ENCODE peak calls at places on chromosomes 6 and 20, in six cellular contexts. N is uterus, W is pancreas, B is iPS DF 6.9, A is neural progenitor cell, C is heart left ventricle. Q is an unnamed sample. For H3K9me3, the result is how much of the 10 kb centered on the place peaks cover.

GRCh38 chr6:37826188-37826587 is 6.7 kb downstream of the ZFAND3 start:
- DNase-seq in N (no peak), W (no peak), B (no peak), A (no peak), C (no peak), Q (no peak)

GRCh38 chr20:42161228-42161829 is 543.2 kb upstream of the CHD6 start:
- DNase-seq in N (no peak), W (no peak), B (no peak), A (peak), C (no peak), Q (no peak)

GRCh38 chr6:44246663-44247337 is at the start of gene HSP90AB1:
- DNase-seq in N (peak), W (peak), B (peak), A (peak), C (peak), Q (peak)

GRCh38 chr20:53866787-53867740 is 203.3 kb downstream of the BCAS1 start:
- DNase-seq in N (no peak), W (no peak), B (no peak), A (peak), C (no peak), Q (no peak)

GRCh38 chr20:24095753-24096152 is 107.2 kb upstream of the GGTLC1 start:
- DNase-seq in N (no peak), W (no peak), B (no peak), A (no peak), C (no peak), Q (no peak)

GRCh38 chr6:100457251-100457990 is 7.3 kb downstream of the SIM1 start:
- DNase-seq in N (no peak), W (no peak), B (no peak), A (peak), C (no peak), Q (no peak)

GRCh38 chr6:33249732-33250625 is 21.7 kb downstream of the VPS52 start:
- DNase-seq in N (peak), W (peak), B (no peak), A (no peak), C (peak), Q (peak)

GRCh38 chr6:41428402-41428994 is 93.1 kb downstream of the NCR2 start:
- DNase-seq in N (peak), W (no peak), B (no peak), A (peak), C (peak), Q (no peak)

GRCh38 chr20:6768228-6769185 is 1.0 kb downstream of the BMP2 start:
- DNase-seq in N (no peak), W (peak), B (no peak), A (peak), C (peak), Q (peak)

DNA sequence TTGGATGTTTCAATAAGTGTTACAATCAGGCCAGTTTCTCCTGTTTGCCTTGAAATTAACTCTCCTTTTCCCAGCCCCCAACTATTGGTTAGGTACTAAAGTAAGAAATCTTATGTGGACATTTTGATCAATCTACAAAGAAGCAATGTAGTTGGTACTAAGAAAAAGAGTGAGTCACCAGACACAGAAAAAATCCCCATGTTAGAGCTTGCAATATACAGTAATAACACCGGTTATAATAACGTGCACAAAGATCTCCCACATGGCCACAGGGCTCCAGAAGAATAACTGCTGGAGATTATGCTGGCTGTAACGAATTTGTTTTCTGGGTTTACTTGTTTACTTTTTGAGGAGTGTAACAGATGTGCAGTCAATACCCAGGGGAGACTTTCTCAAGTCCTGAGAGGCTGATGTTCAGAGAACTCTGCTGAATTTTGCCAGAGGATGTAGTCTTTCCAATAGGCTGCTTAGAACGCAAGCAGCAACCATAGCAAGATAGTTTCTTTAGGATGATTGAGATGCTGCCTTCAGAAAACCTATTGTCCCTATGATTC is 166.2 kb upstream of the SPACA1 start:
- DNase-seq in N (no peak), W (no peak), B (no peak), A (no peak), C (no peak), Q (no peak)
- H3K9me3 ChIP-seq in N (under half), W (under half), B (under half), A (under half), C (under half), Q (under half)

GRCh38 chr6:27288136-27289044 is 23.7 kb downstream of the POM121L2 start:
- DNase-seq in N (no peak), W (no peak), B (no peak), A (peak), C (no peak), Q (no peak)

GRCh38 chr6:27293436-27294152 is 18.5 kb downstream of the POM121L2 start:
- DNase-seq in N (no peak), W (no peak), B (no peak), A (peak), C (no peak), Q (no peak)

GRCh38 chr6:27290850-27291208 is 21.2 kb downstream of the POM121L2 start:
- DNase-seq in N (no peak), W (no peak), B (no peak), A (peak), C (no peak), Q (no peak)

GRCh38 chr6:27287751-27288135 is 24.3 kb downstream of the POM121L2 start:
- DNase-seq in N (no peak), W (no peak), B (no peak), A (no peak), C (no peak), Q (no peak)

GRCh38 chr6:27290065-27290849 is 21.8 kb downstream of the POM121L2 start:
- DNase-seq in N (no peak), W (no peak), B (no peak), A (peak), C (no peak), Q (no peak)
- H3K27ac ChIP-seq in N (no peak), W (no peak), B (no peak), A (no peak), C (no peak), Q (no peak)

DNA sequence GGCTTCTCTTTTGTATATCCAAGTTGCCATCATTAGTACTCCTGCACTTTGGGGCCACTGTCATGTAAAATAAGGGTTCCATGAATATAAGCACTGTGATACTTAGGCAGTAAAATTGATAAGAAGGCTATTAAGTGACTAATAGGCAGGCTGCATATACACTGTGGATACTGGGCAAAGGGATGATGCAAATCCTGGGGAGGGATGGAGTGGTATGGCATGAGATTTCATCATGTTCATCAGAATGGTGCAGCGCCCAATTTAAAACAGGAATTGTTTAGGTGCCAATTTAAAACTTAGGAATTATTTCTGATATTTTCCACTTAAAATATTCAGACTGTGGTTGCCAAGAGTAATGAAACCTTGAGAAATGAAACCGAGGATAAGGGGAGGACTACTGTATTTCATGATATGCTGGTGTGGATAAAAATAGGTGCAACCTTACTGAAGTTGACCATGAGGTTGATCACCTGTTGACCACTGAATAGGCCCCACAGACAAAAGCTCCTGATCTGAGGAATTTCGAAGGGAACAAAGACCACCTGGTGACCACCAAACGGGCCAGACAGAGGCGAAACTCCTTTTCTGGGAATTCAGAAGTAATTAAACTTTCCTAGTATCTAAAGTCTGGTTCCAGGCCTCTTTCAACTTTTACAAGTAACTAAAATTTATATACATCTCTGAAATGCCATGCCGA is 4.9 kb upstream of the TRIM39 start:
- DNase-seq in N (no peak), W (no peak), B (no peak), A (peak), C (no peak), Q (no peak)
- H3K4me3 ChIP-seq in N (no peak), W (no peak), B (no peak), A (no peak), C (no peak), Q (no peak)

DNA sequence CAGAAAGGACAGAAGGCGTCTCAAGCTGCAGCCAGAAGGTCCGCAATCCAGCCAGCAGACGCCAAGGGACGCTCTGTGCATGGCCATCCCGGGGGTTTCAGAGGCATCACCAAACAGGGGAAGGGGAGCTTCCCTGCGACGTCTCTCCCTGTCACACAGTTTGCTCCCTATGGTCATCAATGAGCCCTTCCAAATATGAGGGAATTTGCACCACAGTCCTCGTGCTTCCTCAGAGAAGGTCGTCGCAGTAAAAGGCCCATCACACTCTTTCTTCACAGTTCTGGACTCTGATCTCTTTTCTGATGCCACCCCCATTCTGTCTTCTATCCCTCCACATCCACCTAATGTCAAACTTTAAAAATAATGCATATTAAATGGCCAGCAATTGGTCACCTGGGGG is 10.2 kb upstream of the FOXC1 start:
- DNase-seq in N (no peak), W (no peak), B (no peak), A (no peak), C (no peak), Q (no peak)
- H3K9me3 ChIP-seq in N (under half), W (under half), B (under half), A (under half), C (under half), Q (under half)

DNA sequence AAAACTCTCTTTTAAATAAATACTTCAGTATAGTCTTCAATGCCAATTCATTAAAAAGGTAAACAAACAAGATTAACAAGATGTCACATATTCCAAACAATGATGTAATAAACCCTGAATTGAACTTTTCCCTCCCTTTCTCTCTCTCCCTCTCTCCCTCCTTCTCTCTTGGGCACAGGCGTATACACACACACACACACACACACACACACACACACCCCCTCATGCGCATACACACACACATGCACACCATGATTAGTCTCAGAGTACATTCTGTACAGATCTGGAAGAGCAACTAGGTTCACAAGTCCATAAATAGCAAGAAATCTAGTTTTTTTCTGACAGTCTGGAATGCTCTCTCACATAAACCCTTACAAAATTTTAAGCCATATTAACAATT is 128.3 kb downstream of the DST start:
- DNase-seq in N (peak), W (no peak), B (no peak), A (no peak), C (no peak), Q (peak)
- H3K27ac ChIP-seq in N (peak), W (no peak), B (no peak), A (no peak), C (peak), Q (no peak)

DNA sequence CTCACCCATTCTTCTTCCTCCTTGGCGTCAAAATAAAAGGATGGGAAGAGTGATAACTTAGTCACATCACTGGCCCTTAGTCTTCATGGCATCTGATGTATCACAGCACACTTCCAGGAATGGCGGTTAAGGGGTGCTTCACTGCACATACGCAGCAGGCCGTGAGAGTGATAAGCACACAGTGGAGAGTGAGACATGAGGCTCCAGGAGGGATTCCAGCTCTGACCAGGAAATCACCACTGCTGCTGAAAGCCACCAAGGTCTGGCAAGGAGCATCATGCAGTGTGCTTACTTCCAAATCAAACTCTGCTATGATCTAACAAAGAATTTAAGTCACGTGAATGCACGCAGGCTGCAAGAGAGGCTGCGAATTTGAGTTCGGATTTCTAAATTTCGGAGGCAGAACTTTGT is 62.4 kb downstream of the ARID1B start:
- DNase-seq in N (no peak), W (no peak), B (no peak), A (no peak), C (peak), Q (no peak)
- H3K4me3 ChIP-seq in N (no peak), W (no peak), B (no peak), A (no peak), C (no peak), Q (no peak)

DNA sequence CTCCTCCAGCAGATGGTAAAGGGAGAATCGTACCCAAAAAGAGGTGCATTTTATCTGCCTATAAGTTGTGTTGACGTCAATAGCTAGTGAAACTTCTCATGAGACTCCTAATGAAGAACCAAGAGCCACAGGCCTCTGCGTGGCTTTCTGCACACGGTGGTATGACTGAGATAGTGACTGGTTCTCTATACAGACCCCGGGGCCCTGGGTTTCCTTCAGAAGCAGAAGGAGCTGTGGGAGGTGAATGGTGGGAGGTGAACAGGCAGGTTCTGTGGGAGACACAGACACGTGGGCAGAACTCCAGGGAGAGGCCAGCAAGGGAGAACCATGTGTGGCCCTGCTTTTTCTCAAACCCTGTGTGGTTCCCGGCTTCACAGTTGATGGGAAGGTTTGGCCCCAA is 5.5 kb upstream of the FAM209A start:
- DNase-seq in N (no peak), W (no peak), B (no peak), A (no peak), C (no peak), Q (no peak)
- H3K9me3 ChIP-seq in N (under half), W (under half), B (under half), A (under half), C (under half), Q (under half)

GRCh38 chr6:152745509-152746171 is 5.0 kb upstream of the VIP start:
- DNase-seq in N (no peak), W (no peak), B (no peak), A (no peak), C (no peak), Q (no peak)
- H3K27ac ChIP-seq in N (no peak), W (no peak), B (no peak), A (no peak), C (no peak), Q (peak)